ENCODE peak calls at places on chromosomes 5 and 9, in eight cellular contexts. X is NCI-H1092; P is iPS-NIHi11; E is NCI-H748 treated with DMSO at 0.1 percent for 48 hours; U is T-helper 9 cell; N is SW480; L is effector memory CD8-positive, alpha-beta T cell; Z is activated CD4-positive, CD25-positive, alpha-beta regulatory T cell. F is an unnamed sample.

GRCh38 chr9:102779341-102779740 is 215.8 kb upstream of the CYLC2 start:
- DNase-seq in P (no peak), U (no peak), E (no peak), L (no peak), X (no peak), N (no peak), Z (no peak), F (no peak)

GRCh38 chr9:111913159-111913558 is 16.5 kb downstream of the UGCG start:
- DNase-seq in Z (no peak), L (no peak), N (no peak), P (no peak), X (no peak), U (no peak), E (no peak), F (no peak)

GRCh38 chr5:1728846-1729245 is 70.8 kb downstream of the MRPL36 start:
- DNase-seq in U (no peak), N (no peak), Z (no peak), X (no peak), L (no peak), P (no peak), E (no peak), F (no peak)

GRCh38 chr5:168940712-168941111 is 360.2 kb downstream of the SLIT3 start:
- DNase-seq in N (no peak), L (no peak), X (no peak), U (no peak), Z (no peak), E (no peak), P (no peak), F (no peak)

GRCh38 chr5:39274388-39275085 is 55.2 kb upstream of the FYB1 start:
- DNase-seq in L (no peak), E (no peak), Z (no peak), P (no peak), N (no peak), U (no peak), X (no peak), F (no peak)

GRCh38 chr5:138975098-138975847 is 100.1 kb upstream of the LRRTM2 start:
- DNase-seq in L (no peak), N (peak), X (no peak), E (no peak), P (no peak), Z (no peak), U (no peak), F (no peak)

GRCh38 chr5:10645146-10645545 is 81.3 kb downstream of the ANKRD33B start:
- DNase-seq in L (no peak), U (no peak), N (no peak), E (no peak), Z (no peak), P (no peak), X (no peak), F (no peak)

GRCh38 chr9:35048521-35048920 is 23.9 kb downstream of the VCP start:
- DNase-seq in P (no peak), L (no peak), N (no peak), Z (no peak), U (no peak), X (no peak), E (no peak), F (no peak)

GRCh38 chr9:7003876-7004275 is 246.1 kb downstream of the KDM4C start:
- DNase-seq in U (no peak), X (no peak), P (no peak), N (no peak), Z (no peak), L (no peak), E (no peak), F (no peak)

GRCh38 chr5:120465281-120465961 is 1.3 kb downstream of the PRR16 start:
- DNase-seq in P (peak), N (no peak), E (no peak), X (no peak), U (no peak), L (no peak), Z (no peak), F (peak)

GRCh38 chr9:6924149-6924548 is 166.4 kb downstream of the KDM4C start:
- DNase-seq in Z (no peak), X (no peak), N (no peak), U (no peak), E (no peak), L (no peak), P (no peak), F (no peak)

GRCh38 chr9:2872941-2873323 is 29.0 kb upstream of the PUM3 start:
- DNase-seq in N (no peak), E (peak), L (peak), U (no peak), Z (no peak), X (no peak), P (no peak), F (no peak)

GRCh38 chr5:1244976-1245375 is 19.8 kb downstream of the SLC6A18 start:
- DNase-seq in P (no peak), L (no peak), U (no peak), Z (no peak), X (no peak), N (peak), E (no peak), F (peak)

GRCh38 chr5:1755321-1755949 is 44.2 kb downstream of the MRPL36 start:
- DNase-seq in X (no peak), U (no peak), L (no peak), P (no peak), E (no peak), Z (no peak), N (no peak), F (no peak)

GRCh38 chr5:72957337-72957736 is 1.5 kb downstream of the FCHO2 start:
- DNase-seq in E (no peak), L (no peak), X (no peak), U (no peak), P (no peak), N (no peak), Z (no peak), F (peak)

GRCh38 chr5:68730220-68731010 is 363.4 kb upstream of the SLC30A5 start:
- DNase-seq in Z (no peak), X (no peak), L (no peak), P (no peak), E (peak), N (no peak), U (no peak), F (peak)

GRCh38 chr5:98309785-98310566 is 463.5 kb upstream of the RGMB start:
- DNase-seq in X (no peak), L (no peak), Z (no peak), N (peak), U (no peak), P (peak), E (no peak), F (peak)

GRCh38 chr9:87824216-87824875 is 58.3 kb upstream of the SPATA31E1 start:
- DNase-seq in X (no peak), N (no peak), E (no peak), L (no peak), U (no peak), Z (no peak), P (peak), F (no peak)

GRCh38 chr5:144469106-144469505 is 298.4 kb downstream of the KCTD16 start:
- DNase-seq in L (no peak), X (no peak), N (no peak), Z (no peak), U (no peak), P (no peak), E (no peak), F (no peak)

GRCh38 chr9:91953723-91954122 is 3.7 kb upstream of the ROR2 start:
- DNase-seq in U (no peak), P (no peak), N (no peak), Z (no peak), L (no peak), E (peak), X (no peak), F (no peak)

GRCh38 chr5:11072556-11072955 is 311.5 kb upstream of the DAP start:
- DNase-seq in L (no peak), E (no peak), U (no peak), P (no peak), Z (no peak), N (no peak), X (no peak), F (no peak)

GRCh38 chr9:133572821-133573361 is 36.3 kb downstream of the FAM163B start:
- DNase-seq in U (no peak), N (no peak), X (peak), Z (no peak), P (no peak), L (no peak), E (no peak), F (no peak)

GRCh38 chr9:127905788-127906191 is 6.4 kb upstream of the ST6GALNAC6 start:
- DNase-seq in N (no peak), L (peak), X (no peak), U (peak), E (no peak), Z (peak), P (no peak), F (no peak)

GRCh38 chr5:40991168-40991980 is 79.8 kb downstream of the MROH2B start:
- DNase-seq in U (no peak), E (no peak), L (no peak), Z (no peak), N (no peak), P (no peak), X (no peak), F (no peak)

GRCh38 chr9:20528253-20528652 is 94.0 kb downstream of the MLLT3 start:
- DNase-seq in U (no peak), P (no peak), X (no peak), L (no peak), N (no peak), E (no peak), Z (no peak), F (no peak)

GRCh38 chr9:134352247-134352933 is 26.1 kb downstream of the RXRA start:
- DNase-seq in P (no peak), E (no peak), U (no peak), Z (no peak), X (no peak), N (no peak), L (no peak), F (no peak)

GRCh38 chr5:170896779-170897178 is 35.0 kb downstream of the RANBP17 start:
- DNase-seq in X (no peak), L (no peak), N (no peak), U (no peak), P (peak), E (no peak), Z (no peak), F (peak)

GRCh38 chr5:134510970-134511795 is 14.3 kb upstream of the JADE2 start:
- DNase-seq in P (peak), Z (no peak), X (no peak), E (no peak), U (no peak), L (no peak), N (peak), F (no peak)

GRCh38 chr9:114250235-114250568 is 72.7 kb upstream of the ORM1 start:
- DNase-seq in P (no peak), Z (no peak), X (peak), E (no peak), N (no peak), U (no peak), L (no peak), F (no peak)

GRCh38 chr5:160938532-160938931 is 86.5 kb upstream of the ATP10B start:
- DNase-seq in Z (no peak), E (peak), X (peak), L (no peak), N (peak), P (peak), U (no peak), F (no peak)

GRCh38 chr5:10434392-10434791 is 7.3 kb upstream of the ROPN1L start:
- DNase-seq in N (no peak), P (no peak), U (no peak), X (no peak), Z (no peak), L (no peak), E (no peak), F (no peak)

GRCh38 chr5:53008751-53009150 is 19.6 kb downstream of the ITGA2 start:
- DNase-seq in E (no peak), U (no peak), Z (no peak), L (no peak), X (no peak), N (no peak), P (no peak), F (no peak)

GRCh38 chr5:149837680-149838269 is 106.8 kb downstream of the PDE6A start:
- DNase-seq in L (no peak), X (peak), U (no peak), N (peak), E (peak), P (peak), Z (no peak), F (peak)

GRCh38 chr5:39164016-39164415 is 55.3 kb downstream of the FYB1 start:
- DNase-seq in Z (peak), X (no peak), N (no peak), L (no peak), U (peak), P (peak), E (no peak), F (no peak)

GRCh38 chr9:108282872-108283271 is 572.9 kb downstream of the ACTL7B start:
- DNase-seq in E (no peak), P (no peak), L (no peak), Z (no peak), N (no peak), U (no peak), X (no peak), F (peak)

GRCh38 chr9:98922721-98923435 is 20.8 kb upstream of the COL15A1 start:
- DNase-seq in L (no peak), E (no peak), U (no peak), Z (no peak), N (no peak), P (no peak), X (no peak), F (no peak)

GRCh38 chr5:169805527-169805934 is 168.5 kb downstream of the DOCK2 start:
- DNase-seq in L (no peak), N (no peak), P (no peak), U (no peak), Z (no peak), E (no peak), X (no peak), F (no peak)

GRCh38 chr9:76561887-76562286 is 102.9 kb downstream of the GCNT1 start:
- DNase-seq in E (no peak), N (no peak), Z (no peak), L (no peak), X (no peak), P (no peak), U (no peak), F (no peak)

F was measured in erythroblast.